ENCODE peak calls at places on chromosome 4, in five cellular contexts. L is ascending aorta; Z is right lobe of liver; H is CD8-positive, alpha-beta memory T cell; W is fibroblast of lung. K is an unnamed sample.

GRCh38 chr4:28443786-28444412 is 1583.3 kb downstream of the STIM2 start:
- DNase-seq in L (no peak), Z (no peak), H (no peak), W (no peak), K (no peak)

GRCh38 chr4:1113311-1114009 is at the start of gene RNF212:
- DNase-seq in L (no peak), Z (no peak), H (peak; percentile 65), W (no peak), K (peak; percentile 83)

GRCh38 chr4:150818661-150819060 is 196.4 kb downstream of the LRBA start:
- DNase-seq in L (no peak), Z (no peak), H (no peak), W (peak; percentile 90), K (no peak)

GRCh38 chr4:20543131-20543530 is 157.1 kb upstream of the PACRGL start:
- DNase-seq in L (no peak), Z (no peak), H (no peak), W (no peak), K (no peak)

GRCh38 chr4:150117094-150117493 is 38.8 kb downstream of the DCLK2 start:
- DNase-seq in L (no peak), Z (no peak), H (no peak), W (no peak), K (no peak)

GRCh38 chr4:177448850-177449249 is 6.6 kb upstream of the AGA start:
- DNase-seq in L (no peak), Z (no peak), H (no peak), W (peak; percentile 44), K (no peak)

GRCh38 chr4:146243141-146243882 is 29.0 kb downstream of the REELD1 start:
- DNase-seq in L (no peak), Z (no peak), H (no peak), W (no peak), K (peak; percentile 76)

GRCh38 chr4:133136833-133137232 is 12.3 kb upstream of the PCDH10 start:
- DNase-seq in L (no peak), Z (no peak), H (no peak), W (no peak), K (no peak)

GRCh38 chr4:15649914-15650545 is 5.1 kb downstream of the FBXL5 start:
- DNase-seq in L (no peak), Z (no peak), H (peak; percentile 78), W (peak; percentile 67), K (no peak)

GRCh38 chr4:177185151-177185550 is 124.5 kb upstream of the NEIL3 start:
- DNase-seq in L (no peak), Z (no peak), H (no peak), W (no peak), K (no peak)

GRCh38 chr4:139768913-139769312 is 103.3 kb downstream of the MGST2 start:
- DNase-seq in L (no peak), Z (no peak), H (no peak), W (no peak), K (no peak)

GRCh38 chr4:152021788-152022438 is 261.1 kb upstream of the GATB start:
- DNase-seq in L (no peak), Z (no peak), H (no peak), W (no peak), K (no peak)

GRCh38 chr4:178070155-178070554 is 627.9 kb upstream of the AGA start:
- DNase-seq in L (no peak), Z (no peak), H (no peak), W (no peak), K (no peak)

GRCh38 chr4:3342182-3342854 is 49.5 kb downstream of the RGS12 start:
- DNase-seq in L (no peak), Z (no peak), H (no peak), W (peak; percentile 80), K (no peak)

GRCh38 chr4:76589872-76590846 is 155.1 kb downstream of the SHROOM3 start:
- DNase-seq in L (no peak), Z (no peak), H (no peak), W (peak; percentile 83), K (peak; percentile 83)

GRCh38 chr4:59630922-59631321 is 1569.2 kb upstream of the ADGRL3 start:
- DNase-seq in L (no peak), Z (no peak), H (no peak), W (no peak), K (no peak)

GRCh38 chr4:159764343-159764952 is 661.6 kb downstream of the RAPGEF2 start:
- DNase-seq in L (no peak), Z (no peak), H (no peak), W (peak; percentile 29), K (no peak)

GRCh38 chr4:27087306-27088045 is 226.8 kb downstream of the STIM2 start:
- DNase-seq in L (no peak), Z (no peak), H (no peak), W (no peak), K (no peak)

GRCh38 chr4:18278244-18278643 is 256.7 kb upstream of the LCORL start:
- DNase-seq in L (no peak), Z (no peak), H (no peak), W (no peak), K (no peak)

GRCh38 chr4:88158360-88159136 is at the start of gene ABCG2:
- DNase-seq in L (no peak), Z (peak; percentile 84), H (peak; percentile 48), W (peak; percentile 46), K (peak; percentile 84)

GRCh38 chr4:172666711-172667368 is 501.8 kb upstream of the GALNT7 start:
- DNase-seq in L (no peak), Z (no peak), H (no peak), W (no peak), K (no peak)

GRCh38 chr4:95728145-95728544 is 111.7 kb upstream of the PDHA2 start:
- DNase-seq in L (no peak), Z (no peak), H (no peak), W (peak; percentile 11), K (no peak)

GRCh38 chr4:16759781-16760459 is 138.5 kb downstream of the LDB2 start:
- DNase-seq in L (no peak), Z (no peak), H (no peak), W (peak; percentile 33), K (no peak)

GRCh38 chr4:87097075-87097474 is 123.3 kb downstream of the KLHL8 start:
- DNase-seq in L (no peak), Z (no peak), H (no peak), W (no peak), K (no peak)

GRCh38 chr4:17063870-17064269 is 165.4 kb upstream of the LDB2 start:
- DNase-seq in L (no peak), Z (no peak), H (no peak), W (peak; percentile 66), K (no peak)

GRCh38 chr4:36189511-36190226 is 54.6 kb downstream of the ARAP2 start:
- DNase-seq in L (no peak), Z (no peak), H (peak; percentile 54), W (no peak), K (no peak)

GRCh38 chr4:69764311-69764710 is 3.9 kb upstream of the SULT1B1 start:
- DNase-seq in L (no peak), Z (no peak), H (no peak), W (peak; percentile 65), K (no peak)

GRCh38 chr4:140637836-140638235 is 69.1 kb upstream of the UCP1 start:
- DNase-seq in L (no peak), Z (no peak), H (no peak), W (peak; percentile 23), K (no peak)

GRCh38 chr4:177047070-177047850 is 254.5 kb upstream of the VEGFC start:
- DNase-seq in L (no peak), Z (peak; percentile 60), H (peak; percentile 46), W (peak; percentile 87), K (peak; percentile 67)

GRCh38 chr4:144903953-144904711 is 193.9 kb downstream of the ANAPC10 start:
- DNase-seq in L (no peak), Z (no peak), H (no peak), W (no peak), K (no peak)

GRCh38 chr4:144910753-144911152 is 187.2 kb downstream of the ANAPC10 start:
- DNase-seq in L (no peak), Z (no peak), H (no peak), W (no peak), K (no peak)

GRCh38 chr4:144902614-144903013 is 195.4 kb downstream of the ANAPC10 start:
- DNase-seq in L (no peak), Z (no peak), H (no peak), W (no peak), K (no peak)

GRCh38 chr4:144905286-144905685 is 192.7 kb downstream of the ANAPC10 start:
- DNase-seq in L (no peak), Z (no peak), H (no peak), W (no peak), K (no peak)

GRCh38 chr4:144906181-144906895 is 191.7 kb downstream of the ANAPC10 start:
- DNase-seq in L (no peak), Z (no peak), H (no peak), W (no peak), K (no peak)
- H3K36me3 ChIP-seq in L (no peaks in the 10 kb centered on the region), Z (no peaks in the 10 kb centered on the region), H (no peaks in the 10 kb centered on the region), W (no peaks in the 10 kb centered on the region), K (no peaks in the 10 kb centered on the region)

GRCh38 chr4:105698607-105699006 is 9.9 kb downstream of the INTS12 start:
- DNase-seq in L (no peak), Z (no peak), H (no peak), W (no peak), K (no peak)
- H3K36me3 ChIP-seq in L (peaks cover 10% of the 10 kb centered on the region), Z (no peaks in the 10 kb centered on the region), H (peaks cover 20% of the 10 kb centered on the region), W (no peaks in the 10 kb centered on the region), K (peaks cover 57% of the 10 kb centered on the region)

GRCh38 chr4:184352891-184353290 is 121.5 kb downstream of the IRF2 start:
- DNase-seq in L (no peak), Z (no peak), H (no peak), W (no peak), K (no peak)
- H3K36me3 ChIP-seq in L (no peaks in the 10 kb centered on the region), Z (no peaks in the 10 kb centered on the region), H (no peaks in the 10 kb centered on the region), W (no peaks in the 10 kb centered on the region), K (no peaks in the 10 kb centered on the region)

GRCh38 chr4:84677093-84677492 is 94.2 kb downstream of the CDS1 start:
- DNase-seq in L (no peak), Z (no peak), H (no peak), W (no peak), K (no peak)

GRCh38 chr4:84680956-84681355 is 98.0 kb downstream of the CDS1 start:
- DNase-seq in L (no peak), Z (no peak), H (no peak), W (no peak), K (no peak)

GRCh38 chr4:84677995-84678394 is 95.1 kb downstream of the CDS1 start:
- DNase-seq in L (no peak), Z (no peak), H (no peak), W (no peak), K (no peak)

GRCh38 chr4:84681488-84682274 is 98.8 kb downstream of the CDS1 start:
- DNase-seq in L (no peak), Z (no peak), H (no peak), W (peak; percentile 74), K (no peak)

DNA sequence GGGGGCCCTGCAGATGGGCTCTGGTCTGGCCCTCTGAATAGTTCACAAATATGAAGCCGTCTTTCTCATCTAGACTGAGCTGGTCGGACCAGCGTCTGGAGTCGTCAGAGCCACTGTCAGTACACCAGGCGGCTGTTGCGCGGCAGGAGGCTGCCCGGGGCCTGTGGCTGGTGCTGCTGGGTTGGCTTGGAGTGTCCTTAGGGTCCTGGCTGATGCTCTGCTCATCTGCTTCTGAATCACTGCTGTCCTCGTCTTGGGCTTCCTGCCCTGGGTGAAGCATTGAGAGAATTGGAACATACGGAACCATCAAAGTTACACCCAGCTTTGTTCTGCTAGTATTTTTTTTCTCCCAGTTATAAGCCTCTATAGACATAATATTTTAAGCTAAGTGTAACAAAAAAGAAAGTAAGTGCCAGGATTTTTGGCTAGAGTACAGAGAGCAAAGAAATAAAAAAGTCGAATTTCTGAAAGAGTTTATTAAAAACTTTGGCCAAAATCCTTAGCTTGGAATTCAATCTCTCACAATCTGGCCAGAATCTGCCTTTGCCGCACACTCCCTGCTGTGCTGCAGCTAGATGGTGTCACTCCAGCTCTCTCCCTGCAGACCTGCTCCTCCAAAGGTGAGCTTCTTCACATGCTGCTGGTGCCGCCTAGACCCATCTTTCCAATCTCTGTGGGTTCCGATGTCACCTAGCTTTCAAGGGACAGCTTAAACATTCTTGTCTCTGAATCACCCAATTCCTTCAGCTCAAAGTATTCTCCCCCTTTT is 96.2 kb downstream of the CDS1 start:
- DNase-seq in L (no peak), Z (no peak), H (no peak), W (no peak), K (no peak)
- H3K36me3 ChIP-seq in L (peaks cover 33% of the 10 kb centered on the region), Z (no peaks in the 10 kb centered on the region), H (no peaks in the 10 kb centered on the region), W (peaks cover 13% of the 10 kb centered on the region), K (peaks cover 73% of the 10 kb centered on the region)